ENCODE peak calls at places on chromosomes 7 and 10, in seven cellular contexts. A, M, Q, S, X, T and P are unnamed samples.

GRCh38 chr10:98361636-98362035 is 53.3 kb downstream of the PYROXD2 start:
- DNase-seq in S (no peak), X (no peak), Q (no peak), A (no peak), M (no peak), T (no peak), P (no peak)

GRCh38 chr10:102615361-102615760 is 28.9 kb upstream of the TRIM8 start:
- DNase-seq in M (no peak), Q (no peak), S (no peak), A (peak; percentile 64), X (no peak), T (no peak), P (peak; percentile 80)

GRCh38 chr7:71615017-71615416 is 483.1 kb downstream of the GALNT17 start:
- DNase-seq in A (no peak), X (peak; percentile 5), M (no peak), T (no peak), S (no peak), Q (no peak), P (peak; percentile 32)

GRCh38 chr7:23357190-23358093 is 58.3 kb downstream of the MALSU1 start:
- DNase-seq in M (peak; percentile 53), S (peak; percentile 43), A (no peak), T (peak; percentile 58), Q (peak; percentile 87), X (peak; percentile 59), P (peak; percentile 39)

GRCh38 chr10:88952647-88953111 is at the start of gene ACTA2:
- DNase-seq in Q (no peak), X (peak; percentile 78), S (no peak), A (peak; percentile 25), M (peak; percentile 25), T (no peak), P (no peak)

GRCh38 chr7:150820578-150821198 is 20.1 kb downstream of the TMEM176A start:
- DNase-seq in Q (no peak), X (no peak), A (no peak), M (no peak), T (no peak), S (no peak), P (no peak)

GRCh38 chr7:8423057-8423456 is 10.4 kb upstream of the NXPH1 start:
- DNase-seq in T (no peak), M (no peak), Q (peak; percentile 42), A (no peak), X (no peak), S (no peak), P (no peak)

GRCh38 chr10:125694874-125695273 is 11.9 kb upstream of the TEX36 start:
- DNase-seq in S (no peak), M (peak; percentile 24), Q (peak; percentile 88), A (no peak), T (no peak), X (peak; percentile 95), P (no peak)

GRCh38 chr10:78196964-78197363 is 163.3 kb downstream of the RPS24 start:
- DNase-seq in X (peak; percentile 91), M (peak; percentile 44), A (no peak), T (no peak), S (no peak), Q (peak; percentile 80), P (no peak)

GRCh38 chr7:151742713-151743480 is 134.0 kb downstream of the PRKAG2 start:
- DNase-seq in S (no peak), T (no peak), Q (no peak), X (no peak), A (peak; percentile 68), M (no peak), P (peak; percentile 60)

GRCh38 chr7:140260767-140261486 is 84.1 kb upstream of the KDM7A start:
- DNase-seq in Q (no peak), A (no peak), M (no peak), X (no peak), S (no peak), T (no peak), P (no peak)

GRCh38 chr10:109931153-109931552 is 7.8 kb upstream of the XPNPEP1 start:
- DNase-seq in Q (no peak), X (peak; percentile 65), T (no peak), M (no peak), A (no peak), S (no peak), P (no peak)

GRCh38 chr7:16989883-16990413 is 108.2 kb upstream of the AGR3 start:
- DNase-seq in X (peak; percentile 71), A (no peak), S (peak; percentile 75), M (peak; percentile 78), T (no peak), Q (peak; percentile 98), P (no peak)

GRCh38 chr7:79298145-79298760 is 155.2 kb downstream of the MAGI2 start:
- DNase-seq in A (peak; percentile 37), M (peak; percentile 69), Q (peak; percentile 77), T (peak; percentile 57), X (peak; percentile 75), S (peak; percentile 28), P (peak; percentile 69)

GRCh38 chr7:157688439-157689268 is 351.9 kb downstream of the DNAJB6 start:
- DNase-seq in Q (no peak), A (peak; percentile 67), S (no peak), M (no peak), T (no peak), X (no peak), P (no peak)

GRCh38 chr10:64635906-64636305 is 1114.7 kb downstream of the REEP3 start:
- DNase-seq in M (no peak), X (no peak), T (no peak), A (no peak), Q (no peak), S (no peak), P (no peak)

GRCh38 chr7:81299711-81300110 is 380.9 kb upstream of the SEMA3C start:
- DNase-seq in Q (no peak), X (no peak), T (no peak), M (no peak), S (no peak), A (no peak), P (peak; percentile 2)

GRCh38 chr7:141663081-141663510 is 38.9 kb downstream of the DENND11 start:
- DNase-seq in T (no peak), M (peak; percentile 23), Q (peak; percentile 78), A (no peak), X (no peak), S (no peak), P (no peak)

GRCh38 chr10:122239578-122240257 is 31.4 kb upstream of the BTBD16 start:
- DNase-seq in T (no peak), M (no peak), Q (no peak), S (no peak), X (peak; percentile 89), A (no peak), P (peak; percentile 16)

DNA sequence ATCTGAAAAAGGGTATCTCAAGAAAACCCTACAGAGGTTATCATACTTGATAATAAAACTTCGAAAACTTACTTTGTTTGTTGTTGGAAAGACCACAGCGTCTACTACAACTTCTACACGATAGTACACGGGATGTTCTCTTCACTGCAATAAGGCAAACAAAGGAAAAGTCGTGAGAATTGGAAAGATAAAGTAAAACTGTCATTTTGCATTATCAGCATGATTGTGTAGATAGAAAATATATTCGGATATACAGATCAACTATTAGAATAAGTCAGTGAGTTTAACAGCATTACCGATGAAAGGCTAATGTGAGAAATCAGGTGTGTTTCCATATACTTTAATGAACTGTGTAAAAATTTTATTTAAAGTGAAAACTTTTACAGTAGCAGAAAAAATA is 287.4 kb downstream of the KLF6 start:
- DNase-seq in S (no peak), T (no peak), X (no peak), Q (no peak), A (no peak), M (no peak), P (no peak)
- TF ChIP-seq EZH2phosphoT487 in S (no peak), T (no peak), X (no peak), Q (no peak), A (no peak), M (no peak), P (no peak)

GRCh38 chr10:86377797-86378146 is 11.2 kb upstream of the GRID1 start:
- DNase-seq in S (no peak), M (no peak), X (no peak), A (no peak), T (no peak), Q (no peak), P (peak; percentile 33)

GRCh38 chr10:86376403-86376802 is 9.8 kb upstream of the GRID1 start:
- DNase-seq in T (no peak), Q (no peak), A (no peak), S (no peak), X (no peak), M (no peak), P (no peak)

GRCh38 chr10:86375204-86375603 is 8.6 kb upstream of the GRID1 start:
- DNase-seq in X (no peak), Q (no peak), T (no peak), M (no peak), S (no peak), A (no peak), P (no peak)

GRCh38 chr10:86374664-86375063 is 8.1 kb upstream of the GRID1 start:
- DNase-seq in A (no peak), T (no peak), M (no peak), Q (no peak), X (no peak), S (no peak), P (no peak)

GRCh38 chr10:86376852-86377796 is 10.5 kb upstream of the GRID1 start:
- DNase-seq in A (peak; percentile 90), S (peak; percentile 56), Q (peak; percentile 69), T (peak; percentile 73), X (peak; percentile 79), M (peak; percentile 87), P (peak; percentile 85)
- TF ChIP-seq EZH2phosphoT487 in A (no peak), S (no peak), Q (no peak), T (no peak), X (no peak), M (no peak), P (no peak)

GRCh38 chr7:41779918-41780317 is 77.0 kb upstream of the INHBA start:
- DNase-seq in Q (no peak), T (no peak), S (no peak), A (no peak), M (no peak), X (peak; percentile 9), P (no peak)
- TF ChIP-seq EZH2phosphoT487 in Q (no peak), T (no peak), S (no peak), A (no peak), M (no peak), X (no peak), P (no peak)

GRCh38 chr10:132609211-132609610 is 71.6 kb downstream of the INPP5A start:
- DNase-seq in A (no peak), Q (no peak), T (no peak), S (no peak), M (no peak), X (no peak), P (no peak)

GRCh38 chr10:132607491-132607890 is 69.9 kb downstream of the INPP5A start:
- DNase-seq in X (no peak), A (no peak), M (no peak), S (no peak), T (no peak), Q (no peak), P (no peak)

GRCh38 chr10:132606536-132607316 is 69.1 kb downstream of the INPP5A start:
- DNase-seq in A (no peak), S (no peak), X (no peak), T (no peak), Q (no peak), M (no peak), P (no peak)

GRCh38 chr10:132608511-132609195 is 71.1 kb downstream of the INPP5A start:
- DNase-seq in A (no peak), Q (no peak), M (no peak), T (no peak), X (no peak), S (no peak), P (no peak)

GRCh38 chr10:132607961-132608495 is 70.4 kb downstream of the INPP5A start:
- DNase-seq in S (no peak), X (no peak), A (no peak), M (no peak), T (no peak), Q (no peak), P (no peak)
- TF ChIP-seq EZH2phosphoT487 in S (no peak), X (no peak), A (no peak), M (no peak), T (no peak), Q (no peak), P (no peak)

GRCh38 chr10:86538547-86538946 is 17.0 kb upstream of the WAPL start:
- DNase-seq in S (no peak), M (no peak), A (no peak), X (peak; percentile 22), Q (no peak), T (no peak), P (no peak)
- TF ChIP-seq EZH2phosphoT487 in S (no peak), M (no peak), A (no peak), X (no peak), Q (no peak), T (no peak), P (no peak)